ENCODE peak calls at places on chromosomes 5 and 9, in six cellular contexts. I is SK-N-MC; F is CD8-positive, alpha-beta memory T cell; N is Panc1; H is heart left ventricle; W is colonic mucosa. Q is an unnamed sample.

GRCh38 chr5:142548739-142549275 is 137.1 kb downstream of the FGF1 start:
- DNase-seq in N (peak), I (peak), H (peak), W (peak), F (peak), Q (peak)

GRCh38 chr9:102587231-102587630 is 407.9 kb upstream of the CYLC2 start:
- DNase-seq in F (no peak), H (no peak), N (no peak), I (no peak), W (no peak), Q (no peak)

GRCh38 chr5:112372543-112372942 is 46.5 kb downstream of the EPB41L4A start:
- DNase-seq in F (no peak), I (no peak), W (no peak), N (no peak), H (no peak), Q (no peak)

GRCh38 chr5:162248107-162248713 is 180.6 kb downstream of the GABRG2 start:
- DNase-seq in F (no peak), W (no peak), I (no peak), H (no peak), N (no peak), Q (no peak)

GRCh38 chr5:10913846-10914245 is 152.8 kb upstream of the DAP start:
- DNase-seq in F (no peak), H (no peak), N (no peak), I (peak), W (no peak), Q (no peak)

GRCh38 chr9:137293482-137294090 is 8.5 kb downstream of the NRARP start:
- DNase-seq in I (no peak), F (no peak), W (peak), N (no peak), H (no peak), Q (no peak)

GRCh38 chr9:114075602-114076001 is 2.5 kb downstream of the AMBP start:
- DNase-seq in I (no peak), F (no peak), W (no peak), H (no peak), N (no peak), Q (no peak)

GRCh38 chr5:142175039-142175438 is 66.5 kb downstream of the NDFIP1 start:
- DNase-seq in W (no peak), H (no peak), I (no peak), F (no peak), N (no peak), Q (no peak)

GRCh38 chr9:98316445-98317133 is 61.1 kb upstream of the TBC1D2 start:
- DNase-seq in N (no peak), H (no peak), W (no peak), I (no peak), F (no peak), Q (no peak)

GRCh38 chr5:150523472-150524350 is 15.8 kb downstream of the NDST1 start:
- DNase-seq in H (peak), F (no peak), N (peak), W (peak), I (no peak), Q (peak)

GRCh38 chr9:134770972-134771971 is 109.3 kb upstream of the FCN2 start:
- DNase-seq in F (no peak), W (no peak), N (no peak), H (peak), I (no peak), Q (peak)

GRCh38 chr5:132473019-132473531 is 17.5 kb downstream of the IRF1 start:
- DNase-seq in W (no peak), H (no peak), F (peak), N (no peak), I (no peak), Q (no peak)

GRCh38 chr9:73176450-73176875 is 24.8 kb downstream of the ANXA1 start:
- DNase-seq in W (no peak), I (no peak), N (no peak), H (no peak), F (no peak), Q (no peak)

GRCh38 chr5:111502976-111503375 is 9.4 kb downstream of the STARD4 start:
- DNase-seq in H (no peak), W (no peak), N (no peak), F (no peak), I (no peak), Q (no peak)

GRCh38 chr5:77155179-77155839 is 55.2 kb upstream of the PDE8B start:
- DNase-seq in F (peak), H (no peak), I (no peak), N (no peak), W (no peak), Q (no peak)

GRCh38 chr5:168481330-168481788 is 4.9 kb upstream of the RARS1 start:
- DNase-seq in N (no peak), F (no peak), H (no peak), W (no peak), I (no peak), Q (no peak)

GRCh38 chr5:166909040-166909439 is 1382.4 kb upstream of the WWC1 start:
- DNase-seq in W (no peak), I (no peak), H (no peak), F (no peak), N (no peak), Q (no peak)

GRCh38 chr9:91359734-91360470 is 1.8 kb downstream of the AUH start:
- DNase-seq in N (no peak), I (no peak), F (no peak), H (no peak), W (no peak), Q (no peak)

GRCh38 chr5:111734013-111734412 is 23.0 kb downstream of the NREP start:
- DNase-seq in W (no peak), H (no peak), F (no peak), I (no peak), N (no peak), Q (no peak)

GRCh38 chr5:56183507-56183906 is 49.6 kb downstream of the ANKRD55 start:
- DNase-seq in H (no peak), F (no peak), N (peak), W (no peak), I (no peak), Q (no peak)

GRCh38 chr9:114047717-114048116 is 30.4 kb downstream of the AMBP start:
- DNase-seq in H (no peak), I (no peak), F (no peak), N (no peak), W (peak), Q (no peak)

DNA sequence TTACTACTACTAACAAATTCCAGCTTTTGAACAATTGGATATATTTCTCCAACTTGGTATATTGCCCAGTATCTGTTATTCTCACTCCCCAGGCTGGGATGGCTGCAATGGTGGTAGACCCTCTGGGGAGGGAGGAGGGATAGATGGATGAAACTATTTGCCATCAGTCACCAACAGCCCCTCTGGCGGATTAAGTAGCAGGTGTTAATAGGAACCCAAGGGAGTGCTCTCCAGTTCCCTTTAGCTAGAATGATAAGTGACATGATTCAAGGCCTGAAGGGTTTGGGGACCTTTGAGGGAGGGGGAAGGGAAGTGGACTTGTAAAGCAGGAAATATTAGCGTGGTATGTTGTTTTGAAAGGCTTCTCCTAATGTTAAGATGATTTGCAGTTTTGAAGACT is 824.0 kb upstream of the ARRDC3 start:
- DNase-seq in I (no peak), H (no peak), F (no peak), N (no peak), W (no peak), Q (no peak)
- H3K4me3 ChIP-seq in I (no peak), H (no peak), F (no peak), N (no peak), W (no peak), Q (no peak)

GRCh38 chr9:131257266-131258025 is 18.9 kb downstream of the FAM78A start:
- DNase-seq in W (no peak), N (no peak), H (peak), F (no peak), I (no peak), Q (no peak)

GRCh38 chr9:131258698-131259431 is 17.4 kb downstream of the FAM78A start:
- DNase-seq in H (peak), I (no peak), N (no peak), W (no peak), F (no peak), Q (no peak)

GRCh38 chr9:131254107-131254491 is 22.2 kb downstream of the FAM78A start:
- DNase-seq in H (peak), F (no peak), I (no peak), N (no peak), W (no peak), Q (peak)

GRCh38 chr9:131258186-131258585 is 18.1 kb downstream of the FAM78A start:
- DNase-seq in W (no peak), N (no peak), H (peak), F (no peak), I (no peak), Q (peak)

DNA sequence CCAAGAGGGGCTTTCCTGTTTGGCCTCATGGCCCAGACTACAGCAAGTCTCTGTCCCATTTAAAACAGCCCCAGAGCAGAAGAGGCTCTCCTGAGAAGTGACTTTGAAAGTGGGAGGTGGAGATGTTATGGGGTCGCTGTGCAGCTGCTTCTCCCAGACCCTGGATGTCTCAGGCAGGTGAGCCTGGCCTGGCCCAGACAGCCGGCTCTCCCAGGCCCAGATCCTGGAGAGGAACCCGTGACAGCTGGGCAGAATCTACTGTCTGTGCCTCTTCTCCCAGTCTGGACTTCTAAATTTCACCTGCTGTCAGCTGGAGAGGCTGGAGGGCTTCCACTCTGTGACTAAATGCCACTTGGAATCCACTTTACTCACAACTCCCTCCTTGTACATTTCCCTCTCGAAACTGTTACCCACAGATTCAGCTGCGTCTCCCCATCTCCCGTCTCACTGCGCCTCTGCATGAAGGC is 20.5 kb downstream of the FAM78A start:
- DNase-seq in N (no peak), F (no peak), H (peak), W (no peak), I (no peak), Q (no peak)
- H3K4me3 ChIP-seq in N (no peak), F (peak), H (no peak), W (no peak), I (peak), Q (no peak)

GRCh38 chr5:17225551-17225950 is 8.1 kb downstream of the BASP1 start:
- DNase-seq in N (no peak), F (no peak), I (no peak), H (no peak), W (no peak), Q (no peak)
- H3K4me3 ChIP-seq in N (no peak), F (no peak), I (no peak), H (no peak), W (no peak), Q (no peak)

GRCh38 chr9:10272830-10273229 is 340.0 kb downstream of the PTPRD start:
- DNase-seq in F (no peak), N (no peak), I (no peak), H (no peak), W (no peak), Q (no peak)
- H3K4me3 ChIP-seq in F (no peak), N (no peak), I (no peak), H (no peak), W (no peak), Q (no peak)

GRCh38 chr5:149282027-149282965 is 10.6 kb downstream of the AFAP1L1 start:
- DNase-seq in I (no peak), H (peak), W (no peak), F (no peak), N (no peak), Q (no peak)

GRCh38 chr5:149284501-149284900 is 12.8 kb downstream of the AFAP1L1 start:
- DNase-seq in H (no peak), F (no peak), I (no peak), N (no peak), W (no peak), Q (no peak)

GRCh38 chr5:149282966-149283332 is 11.3 kb downstream of the AFAP1L1 start:
- DNase-seq in H (no peak), N (no peak), F (no peak), W (no peak), I (no peak), Q (no peak)

GRCh38 chr5:149285153-149285552 is 13.5 kb downstream of the AFAP1L1 start:
- DNase-seq in N (no peak), W (no peak), I (no peak), F (no peak), H (no peak), Q (no peak)

DNA sequence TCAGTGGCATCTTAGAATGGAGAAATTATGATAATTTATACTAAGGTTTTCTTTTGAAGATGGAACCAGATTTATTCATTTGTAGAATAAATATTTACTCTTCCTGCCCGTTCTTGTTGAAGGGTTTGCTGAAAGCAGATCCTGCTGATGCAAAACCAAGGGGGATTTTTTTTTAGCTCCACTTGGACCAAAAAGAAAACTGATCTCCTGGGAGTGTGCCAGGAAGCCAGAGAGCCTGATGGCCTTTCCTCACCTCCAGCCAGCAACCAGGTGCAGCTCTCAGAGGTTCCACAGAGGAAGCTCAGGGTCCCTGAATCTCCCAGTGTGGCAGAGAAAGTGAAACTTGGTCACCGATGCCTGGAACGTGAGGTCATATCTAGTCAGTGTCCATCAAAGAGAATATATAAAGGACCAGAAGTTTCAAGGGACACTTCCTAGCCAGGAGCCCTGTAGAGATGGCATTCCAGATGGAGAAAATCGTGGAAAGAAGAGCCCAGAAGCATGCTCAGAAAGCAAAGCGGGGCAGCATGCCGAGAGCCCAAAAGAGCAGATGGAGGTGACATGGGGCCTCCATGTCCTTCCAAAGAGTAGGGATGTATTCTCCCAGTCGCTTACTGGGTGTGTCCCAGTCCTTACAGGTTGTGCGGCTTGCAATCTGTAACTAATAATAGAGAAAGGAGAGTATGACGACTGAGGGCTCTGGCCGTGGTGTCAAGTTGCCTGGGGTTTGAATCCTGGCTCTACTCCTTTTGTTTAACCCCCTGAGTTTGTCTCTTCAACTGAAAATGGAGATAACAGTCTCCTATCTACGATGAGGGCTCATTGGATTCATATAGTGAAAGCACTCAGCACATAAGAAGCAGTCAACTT is 12.2 kb downstream of the AFAP1L1 start:
- DNase-seq in F (no peak), I (no peak), N (no peak), W (no peak), H (no peak), Q (no peak)
- H3K4me3 ChIP-seq in F (no peak), I (no peak), N (no peak), W (no peak), H (no peak), Q (peak)

GRCh38 chr5:523658-524441 is 399 bp downstream of the SLC9A3 start:
- DNase-seq in N (no peak), H (no peak), F (no peak), W (no peak), I (no peak), Q (no peak)
- H3K4me3 ChIP-seq in N (peak), H (peak), F (no peak), W (peak), I (no peak), Q (peak)

GRCh38 chr5:107670927-107671741 is at the start of gene EFNA5:
- DNase-seq in I (no peak), W (peak), N (no peak), H (peak), F (no peak), Q (peak)

GRCh38 chr5:107671742-107672211 is 1.0 kb upstream of the EFNA5 start:
- DNase-seq in W (no peak), N (no peak), F (no peak), I (peak), H (no peak), Q (no peak)

GRCh38 chr5:107673106-107673367 is 2.3 kb upstream of the EFNA5 start:
- DNase-seq in F (no peak), N (no peak), I (no peak), W (no peak), H (no peak), Q (no peak)

GRCh38 chr5:107673368-107674136 is 2.8 kb upstream of the EFNA5 start:
- DNase-seq in W (peak), N (no peak), H (peak), F (peak), I (peak), Q (peak)

GRCh38 chr5:107672212-107673105 is 1.7 kb upstream of the EFNA5 start:
- DNase-seq in I (peak), H (peak), N (peak), W (peak), F (no peak), Q (peak)
- H3K4me3 ChIP-seq in I (peak), H (peak), N (peak), W (peak), F (peak), Q (peak)

GRCh38 chr9:70407081-70407503 is 7.4 kb downstream of the KLF9 start:
- DNase-seq in F (no peak), H (no peak), W (no peak), N (no peak), I (no peak), Q (no peak)

GRCh38 chr9:70403618-70404025 is 10.8 kb downstream of the KLF9 start:
- DNase-seq in F (no peak), W (no peak), N (no peak), I (no peak), H (no peak), Q (no peak)

GRCh38 chr9:70404261-70404660 is 10.2 kb downstream of the KLF9 start:
- DNase-seq in F (no peak), N (no peak), W (no peak), I (no peak), H (no peak), Q (no peak)

GRCh38 chr9:70406446-70406862 is 8.0 kb downstream of the KLF9 start:
- DNase-seq in H (no peak), W (no peak), F (no peak), N (no peak), I (no peak), Q (no peak)

DNA sequence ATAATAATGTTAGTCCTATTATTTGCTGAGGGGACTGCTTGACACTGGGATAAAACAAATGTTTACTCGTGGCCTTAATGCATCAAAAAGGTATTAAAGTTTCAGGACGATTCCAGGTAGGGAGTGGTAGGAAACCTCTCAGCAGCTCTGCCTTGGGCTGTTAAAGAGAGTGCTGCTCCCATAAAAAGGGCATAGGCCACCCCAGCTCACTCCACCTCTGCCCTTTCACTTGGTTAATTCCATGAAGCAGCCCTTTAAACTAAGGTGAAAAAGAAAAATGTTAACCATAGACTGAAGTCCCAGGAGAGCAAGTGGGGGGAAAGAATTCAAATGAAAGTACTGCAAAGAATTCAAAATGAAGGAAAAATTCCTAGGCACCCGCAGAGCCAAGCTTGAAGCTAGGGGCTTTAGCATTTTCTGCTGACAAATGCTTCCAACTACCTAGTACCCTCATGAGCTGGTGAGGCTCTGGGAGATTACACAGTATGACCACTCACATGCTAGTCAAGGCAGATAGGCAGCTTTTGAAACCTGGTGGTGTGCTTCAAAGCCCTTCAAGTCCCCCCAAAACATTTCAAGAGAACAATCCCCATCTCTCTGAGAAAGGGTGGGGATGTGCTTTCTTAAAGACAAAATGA is 8.5 kb downstream of the KLF9 start:
- DNase-seq in W (peak), I (no peak), H (no peak), F (no peak), N (no peak), Q (no peak)
- H3K4me3 ChIP-seq in W (no peak), I (no peak), H (no peak), F (no peak), N (no peak), Q (no peak)

DNA sequence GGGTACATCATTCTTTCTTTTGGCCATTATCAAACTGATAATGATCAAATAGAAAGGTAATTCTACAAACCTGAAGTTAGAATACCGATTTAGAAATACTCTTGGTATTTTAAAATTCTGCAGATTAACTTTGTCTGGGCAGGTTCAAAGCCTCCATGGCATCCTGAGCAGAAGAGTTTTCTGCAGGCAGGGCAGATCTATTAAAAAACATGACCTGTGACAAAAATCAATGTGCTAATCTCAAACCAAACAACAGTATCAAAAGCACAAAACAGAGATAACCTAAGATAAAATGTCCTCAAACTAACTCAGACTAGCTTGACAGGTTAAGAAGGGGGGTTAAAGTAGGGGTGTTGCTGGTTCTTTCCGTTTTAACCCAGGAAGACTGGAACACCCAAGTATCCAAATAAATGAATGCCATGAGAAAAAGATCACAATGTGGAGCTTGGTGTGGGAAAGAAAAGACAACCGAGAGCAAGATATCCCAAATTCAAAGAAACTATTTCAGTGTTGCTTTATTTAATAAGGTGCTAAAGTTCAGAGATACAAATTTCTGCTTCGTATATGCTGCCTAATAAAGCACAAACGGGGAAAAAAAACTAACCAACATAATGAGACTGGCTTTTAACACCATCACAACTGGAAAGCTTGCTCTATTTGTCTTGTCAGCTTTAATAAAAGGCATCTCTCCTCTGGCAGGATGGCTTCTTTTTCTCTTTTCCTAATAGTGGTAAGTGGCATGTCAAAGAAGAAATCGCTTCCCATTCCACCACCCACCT is 2.4 kb downstream of the EFNA5 start:
- DNase-seq in I (no peak), H (no peak), W (no peak), N (no peak), F (no peak), Q (no peak)
- H3K4me3 ChIP-seq in I (peak), H (peak), W (no peak), N (peak), F (no peak), Q (peak)